ENCODE peak calls at places on chromosomes 3 and 15, in five cellular contexts. C is endothelial cell of umbilical vein, Y is ascending aorta, Z is stomach, Q is psoas muscle. S is an unnamed sample. For H3K4me1, the result is how much of the 10 kb centered on the place peaks cover.

GRCh38 chr3:34947849-34948248 is 691.5 kb upstream of the ARPP21 start:
- DNase-seq in C (peak), Y (no peak), Z (no peak), Q (no peak), S (no peak)

GRCh38 chr15:36961956-36962355 is 138.4 kb downstream of the MEIS2 start:
- DNase-seq in C (no peak), Y (no peak), Z (no peak), Q (no peak), S (no peak)

GRCh38 chr3:22923686-22924085 is 279.4 kb upstream of the UBE2E2 start:
- DNase-seq in C (peak), Y (no peak), Z (no peak), Q (no peak), S (no peak)

GRCh38 chr3:10702961-10703740 is 112.9 kb upstream of the SLC6A11 start:
- DNase-seq in C (peak), Y (no peak), Z (no peak), Q (no peak), S (no peak)

GRCh38 chr3:106004137-106004600 is 135.4 kb upstream of the CBLB start:
- DNase-seq in C (peak), Y (no peak), Z (no peak), Q (no peak), S (peak)

GRCh38 chr3:53137221-53137620 is 7.0 kb upstream of the RFT1 start:
- DNase-seq in C (no peak), Y (no peak), Z (no peak), Q (no peak), S (no peak)

GRCh38 chr3:45968706-45969105 is 25.4 kb downstream of the CXCR6 start:
- DNase-seq in C (no peak), Y (no peak), Z (no peak), Q (no peak), S (peak)

GRCh38 chr3:15646924-15647511 is 45.5 kb downstream of the BTD start:
- DNase-seq in C (peak), Y (no peak), Z (no peak), Q (peak), S (peak)

GRCh38 chr3:111669926-111670630 is 74.9 kb upstream of the ZBED2 start:
- DNase-seq in C (no peak), Y (no peak), Z (no peak), Q (no peak), S (no peak)

GRCh38 chr15:89489376-89489775 is 7.0 kb downstream of the RHCG start:
- DNase-seq in C (no peak), Y (no peak), Z (no peak), Q (no peak), S (no peak)

GRCh38 chr15:33565099-33565498 is 254.3 kb downstream of the RYR3 start:
- DNase-seq in C (peak), Y (no peak), Z (no peak), Q (no peak), S (peak)

GRCh38 chr3:72032435-72033118 is 247.6 kb upstream of the PROK2 start:
- DNase-seq in C (no peak), Y (no peak), Z (no peak), Q (no peak), S (no peak)

GRCh38 chr3:122996038-122996580 is 31.5 kb downstream of the SEMA5B start:
- DNase-seq in C (no peak), Y (no peak), Z (no peak), Q (no peak), S (peak)

GRCh38 chr15:74857671-74858365 is 14.9 kb upstream of the ULK3 start:
- DNase-seq in C (no peak), Y (no peak), Z (no peak), Q (no peak), S (no peak)

GRCh38 chr3:50862221-50862620 is 187.5 kb downstream of the DOCK3 start:
- DNase-seq in C (no peak), Y (no peak), Z (no peak), Q (no peak), S (no peak)

GRCh38 chr15:57079446-57079845 is 161.0 kb downstream of the TCF12 start:
- DNase-seq in C (peak), Y (no peak), Z (no peak), Q (no peak), S (no peak)
- TF ChIP-seq CTCF in C (no peak), Y (no peak), Z (no peak), Q (no peak), S (no peak)

GRCh38 chr3:172071780-172072179 is 32.4 kb downstream of the FNDC3B start:
- DNase-seq in C (no peak), Y (no peak), Z (no peak), Q (no peak), S (no peak)
- H3K4me1 ChIP-seq in C (under half), Y (half or more), Z (under half), Q (half or more), S (half or more)

GRCh38 chr15:82021021-82021420 is 24.8 kb downstream of the MEX3B start:
- DNase-seq in C (no peak), Y (no peak), Z (no peak), Q (no peak), S (no peak)
- TF ChIP-seq CTCF in C (no peak), Y (no peak), Z (no peak), Q (no peak), S (no peak)

GRCh38 chr15:69158201-69158842 is 2.1 kb upstream of the GLCE start:
- DNase-seq in C (no peak), Y (no peak), Z (no peak), Q (no peak), S (no peak)

GRCh38 chr15:69154026-69154425 is 6.4 kb upstream of the GLCE start:
- DNase-seq in C (peak), Y (no peak), Z (no peak), Q (no peak), S (no peak)

GRCh38 chr15:69153067-69153466 is 7.4 kb upstream of the GLCE start:
- DNase-seq in C (no peak), Y (no peak), Z (no peak), Q (no peak), S (no peak)

GRCh38 chr15:69156726-69157381 is 3.6 kb upstream of the GLCE start:
- DNase-seq in C (no peak), Y (no peak), Z (no peak), Q (no peak), S (no peak)

GRCh38 chr15:69154684-69155083 is 5.8 kb upstream of the GLCE start:
- DNase-seq in C (peak), Y (no peak), Z (no peak), Q (no peak), S (no peak)
- H3K4me1 ChIP-seq in C (under half), Y (under half), Z (under half), Q (under half), S (under half)

DNA sequence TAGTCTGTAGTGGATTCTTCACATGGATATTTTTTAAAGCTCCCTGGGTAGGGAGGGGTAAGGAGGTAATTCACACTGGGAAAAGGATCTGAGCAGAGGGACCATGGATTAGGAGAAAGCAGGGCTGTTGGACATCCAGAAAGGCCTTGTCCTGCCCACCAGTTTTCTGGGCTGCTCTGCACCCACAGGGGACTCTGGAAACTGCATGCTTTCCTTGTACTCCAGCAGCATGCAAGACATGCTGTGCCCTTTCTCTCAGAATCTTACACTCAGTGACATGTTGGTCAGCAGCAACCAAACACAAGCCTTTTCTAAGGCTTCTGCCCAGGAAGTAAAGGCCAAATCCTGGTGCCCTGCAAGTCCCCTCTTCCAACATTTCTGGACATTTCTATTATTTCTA is 2.5 kb upstream of the FBN1 start:
- DNase-seq in C (no peak), Y (no peak), Z (no peak), Q (no peak), S (no peak)
- TF ChIP-seq CTCF in C (peak), Y (no peak), Z (no peak), Q (no peak), S (peak)